ENCODE peak calls at places on chromosomes 6 and 20, in eight cellular contexts. I, G, L, T, P, N, O and R are unnamed samples.

GRCh38 chr6:42236680-42237473 is 19.2 kb upstream of the MRPS10 start:
- DNase-seq in N (no peak), O (no peak), P (no peak), G (no peak), T (peak), I (no peak), L (no peak), R (no peak)

GRCh38 chr6:2632368-2632767 is 118.4 kb downstream of the MYLK4 start:
- DNase-seq in T (no peak), I (no peak), P (no peak), G (no peak), O (no peak), L (no peak), N (no peak), R (no peak)

GRCh38 chr20:57996936-57997629 is 231.4 kb downstream of the ANKRD60 start:
- DNase-seq in L (no peak), N (peak), O (no peak), T (no peak), I (no peak), P (no peak), G (no peak), R (no peak)

GRCh38 chr6:135880066-135880972 is 28.8 kb downstream of the PDE7B start:
- DNase-seq in N (peak), O (peak), P (no peak), L (peak), I (no peak), T (no peak), G (no peak), R (no peak)

GRCh38 chr6:159977242-159978214 is 8.6 kb downstream of the IGF2R start:
- DNase-seq in I (no peak), N (no peak), T (no peak), G (no peak), L (peak), P (no peak), O (no peak), R (no peak)

GRCh38 chr6:30265594-30265993 is 52.4 kb upstream of the TRIM26 start:
- DNase-seq in G (no peak), O (no peak), I (no peak), T (no peak), L (no peak), N (no peak), P (no peak), R (no peak)

GRCh38 chr20:64253000-64253383 is 2.6 kb upstream of the PCMTD2 start:
- DNase-seq in G (no peak), T (no peak), O (no peak), L (no peak), P (no peak), I (no peak), N (no peak), R (no peak)

GRCh38 chr6:130922922-130923321 is 95.7 kb downstream of the SMLR1 start:
- DNase-seq in T (no peak), N (no peak), G (no peak), P (no peak), L (no peak), O (no peak), I (no peak), R (no peak)

GRCh38 chr6:4829089-4829488 is 52.9 kb downstream of the CDYL start:
- DNase-seq in P (no peak), T (no peak), L (no peak), O (no peak), I (no peak), G (no peak), N (no peak), R (no peak)

GRCh38 chr6:14822689-14823088 is 423.2 kb upstream of the JARID2 start:
- DNase-seq in I (no peak), O (no peak), L (no peak), N (no peak), T (no peak), G (no peak), P (no peak), R (no peak)

GRCh38 chr6:52634211-52634610 is 36.7 kb upstream of the TMEM14A start:
- DNase-seq in G (no peak), P (no peak), O (no peak), L (no peak), T (no peak), I (no peak), N (no peak), R (no peak)

GRCh38 chr6:53189554-53189953 is 40.9 kb upstream of the GCM1 start:
- DNase-seq in G (no peak), T (no peak), O (no peak), L (no peak), N (peak), I (no peak), P (no peak), R (no peak)

GRCh38 chr6:127160484-127160883 is 42.0 kb downstream of the RSPO3 start:
- DNase-seq in T (no peak), P (no peak), G (no peak), I (no peak), O (no peak), L (no peak), N (no peak), R (no peak)

GRCh38 chr20:49447946-49448809 is 34.3 kb downstream of the KCNB1 start:
- DNase-seq in L (no peak), G (peak), I (no peak), O (no peak), P (no peak), T (no peak), N (no peak), R (no peak)

GRCh38 chr6:21461844-21462518 is 131.6 kb upstream of the SOX4 start:
- DNase-seq in L (no peak), O (no peak), P (no peak), N (no peak), I (no peak), T (no peak), G (no peak), R (no peak)

GRCh38 chr20:23302386-23302785 is 48.2 kb upstream of the NXT1 start:
- DNase-seq in G (no peak), O (no peak), T (no peak), P (no peak), I (no peak), L (no peak), N (no peak), R (no peak)

GRCh38 chr6:144559865-144560603 is 274.9 kb downstream of the UTRN start:
- DNase-seq in I (peak), L (peak), O (no peak), G (no peak), N (peak), T (no peak), P (no peak), R (no peak)